ENCODE peak calls at places on chromosomes 16 and 17, in ten cellular contexts. L is fibroblast of lung; U is ascending aorta; A is ELF-1; D is AG08395; H is stimulated activated CD4-positive, alpha-beta T cell treated with anti-CD3 and anti-CD28 coated beads, Interleukin-2, amount 100 ng/mL, for 24 hours; G is DMS153; B is HEK293T; S is fibroblast of villous mesenchyme; W is EL. K is an unnamed sample.

GRCh38 chr16:3470723-3471122 is 24.6 kb downstream of the C16orf90 start:
- DNase-seq in L (no peak), U (no peak), A (no peak), D (no peak), H (no peak), G (no peak), B (no peak), S (no peak), W (no peak), K (no peak)

GRCh38 chr16:87692176-87692575 is 73.6 kb downstream of the KLHDC4 start:
- DNase-seq in L (no peak), U (no peak), A (no peak), D (no peak), H (no peak), G (no peak), B (no peak), S (no peak), W (no peak), K (no peak)

GRCh38 chr16:49461517-49461951 is 87.9 kb downstream of the C16orf78 start:
- DNase-seq in L (no peak), U (peak), A (no peak), D (no peak), H (no peak), G (no peak), B (no peak), S (no peak), W (no peak), K (peak)

GRCh38 chr17:60154616-60155426 is 5.0 kb downstream of the CA4 start:
- DNase-seq in L (peak), U (no peak), A (no peak), D (peak), H (no peak), G (no peak), B (no peak), S (peak), W (peak), K (peak)

GRCh38 chr17:48954300-48954755 is 9.7 kb upstream of the SNF8 start:
- DNase-seq in L (peak), U (no peak), A (peak), D (peak), H (no peak), G (no peak), B (peak), S (peak), W (peak), K (peak)

GRCh38 chr16:88088161-88088581 is 136.9 kb downstream of the BANP start:
- DNase-seq in L (peak), U (no peak), A (peak), D (no peak), H (no peak), G (no peak), B (no peak), S (no peak), W (no peak), K (no peak)

GRCh38 chr16:30875881-30876791 is 17.7 kb downstream of the BCL7C start:
- DNase-seq in L (peak), U (no peak), A (peak), D (peak), H (peak), G (peak), B (no peak), S (no peak), W (peak), K (no peak)

GRCh38 chr17:21019976-21020575 is 22.7 kb downstream of the USP22 start:
- DNase-seq in L (no peak), U (no peak), A (peak), D (peak), H (peak), G (no peak), B (peak), S (no peak), W (no peak), K (no peak)

GRCh38 chr16:68345958-68346635 is 35.3 kb downstream of the PRMT7 start:
- DNase-seq in L (no peak), U (no peak), A (no peak), D (no peak), H (no peak), G (no peak), B (no peak), S (no peak), W (no peak), K (no peak)

GRCh38 chr17:16945513-16946201 is 26.3 kb downstream of the TNFRSF13B start:
- DNase-seq in L (no peak), U (no peak), A (peak), D (no peak), H (no peak), G (no peak), B (peak), S (no peak), W (no peak), K (peak)

GRCh38 chr17:83203472-83204221 is 124.2 kb downstream of the METRNL start:
- DNase-seq in L (no peak), U (peak), A (no peak), D (no peak), H (no peak), G (no peak), B (no peak), S (peak), W (no peak), K (no peak)